ENCODE peak calls at places on chromosomes 16 and 17, in six cellular contexts. H is RWPE1; C is A549; R is spleen; E is heart left ventricle; O is CD8-positive, alpha-beta memory T cell. L is an unnamed sample.

GRCh38 chr17:83057793-83058477 is 21.5 kb upstream of the METRNL start:
- DNase-seq in H (no peak), C (no peak), R (peak), E (peak), O (no peak), L (no peak)

GRCh38 chr16:73197598-73197997 is 149.7 kb upstream of the ZFHX3 start:
- DNase-seq in H (no peak), C (no peak), R (no peak), E (no peak), O (no peak), L (no peak)

GRCh38 chr17:1095853-1096675 is 83.7 kb downstream of the ABR start:
- DNase-seq in H (no peak), C (no peak), R (peak), E (no peak), O (no peak), L (no peak)

GRCh38 chr16:56107944-56108583 is 83.2 kb upstream of the GNAO1 start:
- DNase-seq in H (no peak), C (no peak), R (no peak), E (peak), O (no peak), L (no peak)

GRCh38 chr17:44828919-44829557 is 1.0 kb downstream of the GJC1 start:
- DNase-seq in H (peak), C (peak), R (no peak), E (no peak), O (no peak), L (no peak)

GRCh38 chr17:78882546-78883089 is 20.4 kb downstream of the CEP295NL start:
- DNase-seq in H (no peak), C (no peak), R (peak), E (no peak), O (no peak), L (no peak)

GRCh38 chr16:24255446-24256352 is at the start of gene CACNG3:
- DNase-seq in H (peak), C (peak), R (peak), E (peak), O (peak), L (no peak)

GRCh38 chr17:76088868-76089576 is 10.0 kb downstream of the ZACN start:
- DNase-seq in H (no peak), C (no peak), R (peak), E (no peak), O (no peak), L (no peak)

GRCh38 chr16:68370921-68371651 is 60.3 kb downstream of the PRMT7 start:
- DNase-seq in H (no peak), C (no peak), R (peak), E (no peak), O (peak), L (no peak)

GRCh38 chr16:50925758-50926357 is 184.0 kb downstream of the CYLD start:
- DNase-seq in H (peak), C (no peak), R (no peak), E (no peak), O (no peak), L (peak)

GRCh38 chr16:1108299-1109252 is 12.5 kb upstream of the C1QTNF8 start:
- DNase-seq in H (peak), C (no peak), R (no peak), E (no peak), O (no peak), L (no peak)

GRCh38 chr17:45917081-45917480 is 22.7 kb downstream of the MAPT start:
- DNase-seq in H (no peak), C (no peak), R (no peak), E (no peak), O (no peak), L (no peak)

GRCh38 chr16:68704232-68704867 is 32.7 kb upstream of the CDH1 start:
- DNase-seq in H (peak), C (peak), R (peak), E (peak), O (peak), L (peak)

GRCh38 chr17:40533896-40534295 is 31.4 kb downstream of the CCR7 start:
- DNase-seq in H (no peak), C (peak), R (peak), E (no peak), O (no peak), L (no peak)
- H3K27ac ChIP-seq in H (peak), C (peak), R (peak), E (peak), O (peak), L (peak)

DNA sequence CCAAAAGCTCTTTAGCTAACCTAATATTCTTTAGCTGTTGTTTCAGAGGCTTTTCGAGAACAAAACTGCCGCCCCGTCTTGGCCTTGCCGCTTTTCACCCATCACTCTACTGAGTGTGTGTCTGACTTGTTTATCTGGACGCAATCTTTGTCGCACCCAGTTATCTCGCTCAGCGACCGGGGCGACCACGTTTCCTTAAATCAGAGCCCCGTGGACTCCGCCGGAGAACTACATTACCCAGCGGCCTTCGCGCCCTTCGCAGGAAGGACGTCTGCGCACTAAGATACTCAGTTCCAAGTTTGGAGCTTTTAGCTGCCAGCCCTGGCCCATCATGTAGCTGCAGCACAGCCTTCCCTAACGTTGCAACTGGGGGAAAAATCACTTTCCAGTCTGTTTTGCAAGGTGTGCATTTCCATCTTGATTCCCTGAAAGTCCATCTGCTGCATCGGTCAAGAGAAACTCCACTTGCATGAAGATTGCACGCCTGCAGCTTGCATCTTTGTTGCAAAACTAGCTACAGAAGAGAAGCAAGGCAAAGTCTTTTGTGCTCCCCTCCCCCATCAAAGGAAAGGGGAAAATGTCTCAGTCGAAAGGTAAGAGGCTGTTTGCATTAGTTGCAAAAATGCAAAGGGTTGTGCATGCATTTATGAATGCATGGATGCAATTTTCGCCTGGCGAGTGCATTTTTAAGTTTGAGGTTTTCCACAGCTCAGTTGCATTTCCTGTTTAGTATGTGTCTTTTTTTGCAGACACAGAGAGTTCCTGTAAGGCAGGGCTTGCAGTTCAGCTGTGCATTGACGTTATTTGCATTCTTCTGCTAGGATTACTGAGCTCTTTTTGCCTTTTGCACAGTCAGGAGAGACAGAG is at the start of gene MAP2K6:
- DNase-seq in H (peak), C (peak), R (peak), E (peak), O (peak), L (no peak)
- H3K27ac ChIP-seq in H (peak), C (peak), R (peak), E (peak), O (no peak), L (no peak)

DNA sequence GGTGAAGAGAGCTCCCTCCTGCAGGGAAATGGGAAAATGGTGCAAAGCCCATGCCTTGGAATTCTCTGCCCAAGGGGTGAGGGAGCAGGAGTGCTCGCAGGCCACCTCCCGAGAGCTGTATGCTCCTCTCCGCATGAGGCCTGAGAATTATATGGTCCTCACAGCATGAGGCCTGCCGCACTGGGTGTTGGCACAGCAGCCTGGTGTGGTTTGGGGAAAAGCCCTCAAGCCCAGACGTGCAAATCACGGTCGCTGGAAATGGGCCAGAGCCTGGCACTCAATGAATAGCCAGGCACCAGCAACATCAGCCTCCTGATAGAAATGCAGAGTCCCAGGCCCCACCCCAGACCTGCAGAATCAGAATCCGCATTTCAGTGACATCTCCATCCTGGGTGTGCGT is 156.4 kb upstream of the FOXF1 start:
- DNase-seq in H (no peak), C (no peak), R (no peak), E (no peak), O (no peak), L (no peak)
- H3K27ac ChIP-seq in H (no peak), C (no peak), R (no peak), E (no peak), O (no peak), L (no peak)

DNA sequence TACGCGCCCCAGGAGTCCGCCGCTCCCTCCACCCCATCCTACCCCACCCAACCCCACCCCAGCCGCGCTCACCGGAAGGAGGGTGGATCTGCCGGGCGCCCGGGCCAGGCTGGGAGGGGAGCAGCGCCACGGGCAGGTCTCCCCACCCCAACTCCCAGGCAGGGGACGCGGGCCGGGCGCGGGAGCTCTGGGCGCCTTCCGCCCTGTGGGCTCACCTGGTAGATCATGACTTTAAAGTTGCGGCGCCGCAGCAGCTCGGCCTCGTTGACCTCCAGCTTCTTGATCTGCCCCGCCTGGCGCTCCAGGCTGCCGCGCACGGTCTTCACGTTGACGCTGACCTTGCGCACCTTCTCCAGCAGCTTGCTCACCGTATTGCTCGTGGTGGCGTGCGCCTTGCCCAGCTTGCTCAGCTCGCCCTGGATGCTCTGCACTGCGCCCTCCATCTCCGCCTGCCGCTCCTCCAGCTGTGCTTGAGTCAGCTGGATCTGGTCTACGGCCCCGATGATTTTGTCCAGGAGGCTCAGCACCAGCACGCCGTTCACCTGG is 571 bp downstream of the CAVIN1 start:
- DNase-seq in H (peak), C (peak), R (peak), E (peak), O (no peak), L (no peak)
- H3K27ac ChIP-seq in H (peak), C (peak), R (peak), E (peak), O (peak), L (peak)

GRCh38 chr16:57299009-57299718 is 14.7 kb upstream of the PLLP start:
- DNase-seq in H (peak), C (peak), R (peak), E (no peak), O (no peak), L (no peak)
- H3K27ac ChIP-seq in H (peak), C (peak), R (peak), E (peak), O (peak), L (peak)

GRCh38 chr17:19258371-19258770 is 21.2 kb downstream of the EPN2 start:
- DNase-seq in H (no peak), C (no peak), R (no peak), E (no peak), O (no peak), L (no peak)
- H3K27ac ChIP-seq in H (no peak), C (no peak), R (peak), E (no peak), O (no peak), L (no peak)

GRCh38 chr17:68290268-68290954 is 516 bp downstream of the SLC16A6 start:
- DNase-seq in H (no peak), C (no peak), R (peak), E (peak), O (peak), L (no peak)

GRCh38 chr17:68288804-68289203 is 2.1 kb downstream of the SLC16A6 start:
- DNase-seq in H (no peak), C (peak), R (no peak), E (no peak), O (no peak), L (no peak)

GRCh38 chr17:68288375-68288774 is 2.6 kb downstream of the SLC16A6 start:
- DNase-seq in H (no peak), C (no peak), R (no peak), E (no peak), O (no peak), L (no peak)

GRCh38 chr17:68289936-68290267 is 1.0 kb downstream of the SLC16A6 start:
- DNase-seq in H (no peak), C (no peak), R (no peak), E (no peak), O (peak), L (no peak)

GRCh38 chr17:68289473-68289872 is 1.5 kb downstream of the SLC16A6 start:
- DNase-seq in H (no peak), C (no peak), R (no peak), E (no peak), O (no peak), L (no peak)
- H3K27ac ChIP-seq in H (peak), C (no peak), R (peak), E (no peak), O (peak), L (no peak)

L was measured in epithelial cell of prostate.